ENCODE peak calls at places on chromosomes 4 and X, in eight cellular contexts. T is cardiac muscle cell; Z is neural progenitor cell; R is stimulated activated CD4-positive, alpha-beta T cell treated with anti-CD3 and anti-CD28 coated beads, Interleukin-2, amount 100 ng/mL, for 24 hours; M is SW 1271; G is LoVo; P is GM03348; S is A673. A is an unnamed sample.
A peak's percentile ranks its signal among the peaks of the same experiment; 100 is the strongest.

GRCh38 chrX:55908685-55909212 is 191.2 kb downstream of the RRAGB start:
- DNase-seq in T (peak; percentile 35), Z (peak; percentile 43), R (peak; percentile 18), M (no peak), G (peak; percentile 17), P (peak; percentile 34), S (no peak), A (no peak)

GRCh38 chrX:69262036-69262905 is 97.0 kb upstream of the PJA1 start:
- DNase-seq in T (peak; percentile 26), Z (no peak), R (no peak), M (no peak), G (no peak), P (no peak), S (no peak), A (peak; percentile 51)

GRCh38 chr4:123856689-123857545 is 460.3 kb downstream of the SPRY1 start:
- DNase-seq in T (peak; percentile 75), Z (peak; percentile 67), R (no peak), M (no peak), G (peak; percentile 47), P (peak; percentile 32), S (peak; percentile 91), A (peak; percentile 1)

GRCh38 chrX:118682258-118683014 is 45.0 kb upstream of the IL13RA1 start:
- DNase-seq in T (no peak), Z (no peak), R (no peak), M (no peak), G (no peak), P (no peak), S (no peak), A (no peak)

GRCh38 chr4:10079951-10080873 is 36.4 kb downstream of the WDR1 start:
- DNase-seq in T (no peak), Z (no peak), R (peak; percentile 8), M (no peak), G (no peak), P (no peak), S (no peak), A (peak; percentile 69)

GRCh38 chrX:95063554-95063953 is 1389.5 kb downstream of the FAM133A start:
- DNase-seq in T (no peak), Z (no peak), R (no peak), M (no peak), G (no peak), P (peak; percentile 1), S (no peak), A (no peak)

GRCh38 chr4:168183717-168184571 is 91.6 kb downstream of the ANXA10 start:
- DNase-seq in T (peak; percentile 42), Z (peak; percentile 18), R (no peak), M (no peak), G (peak; percentile 15), P (peak; percentile 41), S (peak; percentile 51), A (peak; percentile 44)

GRCh38 chr4:113446019-113446418 is 315.5 kb downstream of the CAMK2D start:
- DNase-seq in T (no peak), Z (peak; percentile 31), R (peak; percentile 45), M (no peak), G (peak; percentile 47), P (peak; percentile 20), S (no peak), A (no peak)

GRCh38 chr4:56727150-56727549 is 46.1 kb upstream of the HOPX start:
- DNase-seq in T (no peak), Z (peak; percentile 18), R (no peak), M (no peak), G (no peak), P (no peak), S (no peak), A (peak; percentile 78)

GRCh38 chr4:89021062-89021461 is 35.9 kb downstream of the FAM13A start:
- DNase-seq in T (no peak), Z (no peak), R (no peak), M (no peak), G (no peak), P (no peak), S (no peak), A (no peak)

GRCh38 chrX:149837639-149838038 is 43.3 kb upstream of the MAGEA8 start:
- DNase-seq in T (no peak), Z (no peak), R (no peak), M (no peak), G (no peak), P (no peak), S (no peak), A (no peak)

GRCh38 chrX:48972214-48973164 is 845 bp upstream of the KCND1 start:
- DNase-seq in T (peak; percentile 30), Z (peak; percentile 58), R (peak; percentile 20), M (no peak), G (no peak), P (peak; percentile 51), S (peak; percentile 68), A (peak; percentile 94)

GRCh38 chrX:129323115-129323514 is 200.2 kb downstream of the SMARCA1 start:
- DNase-seq in T (no peak), Z (no peak), R (no peak), M (no peak), G (no peak), P (no peak), S (no peak), A (no peak)

GRCh38 chrX:142156567-142156966 is 48.5 kb downstream of the MAGEC2 start:
- DNase-seq in T (no peak), Z (peak; percentile 28), R (no peak), M (no peak), G (no peak), P (no peak), S (no peak), A (no peak)

GRCh38 chr4:174134361-174134760 is 149.1 kb downstream of the FBXO8 start:
- DNase-seq in T (no peak), Z (no peak), R (no peak), M (no peak), G (no peak), P (peak; percentile 16), S (peak; percentile 60), A (no peak)

GRCh38 chr4:97252615-97253154 is 890.6 kb downstream of the STPG2 start:
- DNase-seq in T (no peak), Z (no peak), R (no peak), M (no peak), G (no peak), P (no peak), S (no peak), A (no peak)

GRCh38 chr4:8267077-8267476 is 2.5 kb upstream of the HTRA3 start:
- DNase-seq in T (peak; percentile 69), Z (peak; percentile 71), R (peak; percentile 31), M (no peak), G (peak; percentile 18), P (peak; percentile 91), S (peak; percentile 56), A (peak; percentile 98)

GRCh38 chrX:49878128-49878833 is 1.0 kb upstream of the USP27X start:
- DNase-seq in T (no peak), Z (peak; percentile 32), R (no peak), M (no peak), G (no peak), P (no peak), S (no peak), A (peak; percentile 79)

GRCh38 chr4:8103421-8103820 is 55.2 kb downstream of the ABLIM2 start:
- DNase-seq in T (no peak), Z (no peak), R (no peak), M (no peak), G (no peak), P (no peak), S (no peak), A (peak; percentile 2)

A was measured in osteoblast.